ENCODE peak calls at places on chromosomes 7 and 10, in seven cellular contexts. V, W, L, B, U, A and N are unnamed samples.

GRCh38 chr7:134435161-134435920 is 23.6 kb downstream of the AKR1B1 start:
- DNase-seq in B (peak; percentile 27), U (no peak), V (no peak), A (peak; percentile 82), W (peak; percentile 83), L (peak; percentile 93), N (no peak)

GRCh38 chr7:101168412-101169049 is 3.2 kb upstream of the VGF start:
- DNase-seq in L (no peak), W (no peak), U (no peak), B (no peak), V (no peak), A (no peak), N (no peak)

GRCh38 chr10:22230331-22230833 is 12.6 kb upstream of the EBLN1 start:
- DNase-seq in A (peak; percentile 70), B (peak; percentile 28), V (peak; percentile 75), U (no peak), W (peak; percentile 49), L (peak; percentile 45), N (no peak)

GRCh38 chr10:62885656-62886461 is 69.7 kb upstream of the EGR2 start:
- DNase-seq in V (no peak), W (no peak), A (peak; percentile 80), U (no peak), L (peak; percentile 33), B (peak; percentile 33), N (no peak)

GRCh38 chr7:150446288-150446938 is 4.0 kb upstream of the GIMAP8 start:
- DNase-seq in L (no peak), U (no peak), W (no peak), B (no peak), A (no peak), V (no peak), N (no peak)

GRCh38 chr10:121927841-121928527 is at the start of gene ATE1:
- DNase-seq in A (peak; percentile 89), W (peak; percentile 85), V (peak; percentile 90), U (peak; percentile 67), B (peak; percentile 92), L (peak; percentile 93), N (peak; percentile 79)

GRCh38 chr7:121505540-121506182 is 109.6 kb upstream of the FAM3C start:
- DNase-seq in B (no peak), L (no peak), A (no peak), W (no peak), U (no peak), V (no peak), N (no peak)

GRCh38 chr10:59856104-59856503 is 50.3 kb downstream of the CCDC6 start:
- DNase-seq in L (no peak), A (no peak), V (no peak), B (no peak), U (no peak), W (no peak), N (no peak)

GRCh38 chr7:23020742-23021401 is 6.9 kb upstream of the HYCC1 start:
- DNase-seq in A (peak; percentile 97), B (peak; percentile 95), L (peak; percentile 96), V (no peak), W (peak; percentile 95), U (no peak), N (no peak)

GRCh38 chr10:113522460-113522859 is 30.4 kb upstream of the HABP2 start:
- DNase-seq in W (no peak), A (no peak), U (no peak), V (no peak), L (no peak), B (no peak), N (no peak)

GRCh38 chr7:135710417-135711138 is 17.4 kb downstream of the SLC13A4 start:
- DNase-seq in W (no peak), B (no peak), A (no peak), V (peak; percentile 27), U (no peak), L (no peak), N (no peak)

GRCh38 chr7:101186194-101186593 is 6.1 kb upstream of the NAT16 start:
- DNase-seq in V (no peak), L (no peak), U (no peak), A (no peak), W (no peak), B (no peak), N (no peak)

GRCh38 chr7:129188372-129188891 is at the start of gene SMO:
- DNase-seq in U (no peak), A (no peak), W (no peak), V (no peak), B (no peak), L (no peak), N (peak; percentile 40)

DNA sequence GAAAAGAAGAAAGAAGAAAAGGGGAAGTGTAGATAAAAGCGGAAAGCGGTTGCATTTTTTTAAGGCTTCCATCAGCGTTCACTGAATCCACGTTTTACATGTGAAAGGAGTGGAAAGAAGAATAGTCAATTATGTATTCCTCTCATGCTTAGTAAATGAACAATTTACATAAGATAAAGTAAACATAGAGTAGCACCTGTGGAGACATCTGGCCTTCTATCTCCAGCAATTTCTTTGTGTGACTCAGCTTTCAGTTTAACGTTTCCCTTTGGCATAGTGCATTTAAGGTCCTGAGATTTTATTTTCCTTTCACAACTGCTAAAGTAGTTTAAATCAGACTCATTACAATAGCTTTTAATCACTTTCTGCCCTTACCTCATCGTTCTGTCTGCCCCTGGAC is 383.6 kb upstream of the VWC2 start:
- DNase-seq in V (no peak), B (no peak), W (no peak), U (no peak), L (no peak), A (no peak), N (no peak)
- TF ChIP-seq CTCF in V (no peak), B (no peak), W (no peak), U (no peak), L (no peak), A (no peak), N (no peak)

GRCh38 chr7:36637417-36637816 is 86.9 kb downstream of the AOAH start:
- DNase-seq in L (no peak), B (no peak), V (no peak), W (no peak), U (no peak), A (no peak), N (no peak)

GRCh38 chr7:36639826-36640225 is 84.5 kb downstream of the AOAH start:
- DNase-seq in U (peak; percentile 46), W (no peak), A (no peak), V (no peak), L (no peak), B (no peak), N (no peak)

GRCh38 chr7:36640682-36641081 is 83.6 kb downstream of the AOAH start:
- DNase-seq in B (no peak), L (no peak), W (no peak), A (no peak), V (no peak), U (no peak), N (no peak)

GRCh38 chr7:36638586-36639265 is 85.6 kb downstream of the AOAH start:
- DNase-seq in B (no peak), W (peak; percentile 60), V (no peak), U (no peak), A (no peak), L (no peak), N (no peak)

DNA sequence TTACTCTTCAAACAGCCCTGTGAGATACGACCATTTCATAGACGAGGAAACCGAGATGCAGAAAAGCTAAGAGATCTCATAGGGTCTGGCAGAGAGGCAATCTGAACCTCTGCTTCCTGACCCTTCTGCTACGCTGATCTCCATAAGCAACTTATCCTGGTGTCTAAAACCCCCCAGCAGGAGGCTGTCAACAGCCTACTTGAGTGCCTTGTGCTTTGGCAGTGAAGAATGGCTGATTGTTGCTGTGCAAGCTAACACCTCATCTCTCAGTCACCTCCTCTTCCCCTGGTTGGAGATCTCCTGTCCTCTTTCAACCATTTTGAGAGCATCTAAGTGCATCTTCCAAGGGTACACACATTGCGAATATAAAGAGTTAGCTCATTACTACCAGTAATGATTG is 86.2 kb downstream of the AOAH start:
- DNase-seq in B (no peak), A (no peak), W (no peak), L (no peak), U (no peak), V (no peak), N (no peak)
- TF ChIP-seq CTCF in B (no peak), A (no peak), W (peak; percentile 9), L (no peak), U (no peak), V (no peak), N (no peak)

DNA sequence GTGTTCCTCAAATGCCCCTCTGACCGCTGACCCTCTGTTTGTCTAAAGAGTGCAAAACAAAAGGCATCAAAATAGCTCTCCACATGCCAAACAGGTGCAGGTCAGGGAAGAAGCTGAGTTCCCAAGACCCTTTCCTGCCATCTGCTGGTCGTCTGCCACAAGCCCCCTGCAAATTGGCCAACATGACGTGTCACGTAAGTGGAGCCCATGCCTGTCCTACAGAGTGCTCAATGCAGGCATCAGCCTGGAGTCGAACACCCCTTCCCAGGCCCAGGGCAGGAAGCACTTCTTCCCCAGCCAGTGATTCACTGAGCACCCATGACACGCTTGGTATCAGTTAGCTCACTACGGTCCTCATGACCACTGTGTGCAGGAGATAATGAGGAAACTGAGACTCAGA is 14.1 kb downstream of the TMEM72 start:
- DNase-seq in W (no peak), U (no peak), A (no peak), V (peak; percentile 38), L (no peak), B (no peak), N (no peak)
- TF ChIP-seq CTCF in W (no peak), U (no peak), A (no peak), V (peak; percentile 64), L (no peak), B (no peak), N (no peak)

GRCh38 chr10:93716771-93717170 is 14.4 kb upstream of the FRA10AC1 start:
- DNase-seq in U (no peak), A (no peak), V (no peak), W (no peak), L (peak; percentile 51), B (no peak), N (no peak)

GRCh38 chr10:93722550-93722949 is 20.2 kb upstream of the FRA10AC1 start:
- DNase-seq in B (no peak), V (no peak), W (peak; percentile 25), A (no peak), U (no peak), L (peak; percentile 43), N (no peak)

GRCh38 chr10:93719901-93720300 is 17.5 kb upstream of the FRA10AC1 start:
- DNase-seq in V (no peak), B (no peak), U (no peak), L (no peak), A (no peak), W (no peak), N (no peak)

GRCh38 chr10:93715345-93715744 is 13.0 kb upstream of the FRA10AC1 start:
- DNase-seq in U (no peak), W (no peak), B (no peak), L (no peak), V (no peak), A (no peak), N (no peak)

DNA sequence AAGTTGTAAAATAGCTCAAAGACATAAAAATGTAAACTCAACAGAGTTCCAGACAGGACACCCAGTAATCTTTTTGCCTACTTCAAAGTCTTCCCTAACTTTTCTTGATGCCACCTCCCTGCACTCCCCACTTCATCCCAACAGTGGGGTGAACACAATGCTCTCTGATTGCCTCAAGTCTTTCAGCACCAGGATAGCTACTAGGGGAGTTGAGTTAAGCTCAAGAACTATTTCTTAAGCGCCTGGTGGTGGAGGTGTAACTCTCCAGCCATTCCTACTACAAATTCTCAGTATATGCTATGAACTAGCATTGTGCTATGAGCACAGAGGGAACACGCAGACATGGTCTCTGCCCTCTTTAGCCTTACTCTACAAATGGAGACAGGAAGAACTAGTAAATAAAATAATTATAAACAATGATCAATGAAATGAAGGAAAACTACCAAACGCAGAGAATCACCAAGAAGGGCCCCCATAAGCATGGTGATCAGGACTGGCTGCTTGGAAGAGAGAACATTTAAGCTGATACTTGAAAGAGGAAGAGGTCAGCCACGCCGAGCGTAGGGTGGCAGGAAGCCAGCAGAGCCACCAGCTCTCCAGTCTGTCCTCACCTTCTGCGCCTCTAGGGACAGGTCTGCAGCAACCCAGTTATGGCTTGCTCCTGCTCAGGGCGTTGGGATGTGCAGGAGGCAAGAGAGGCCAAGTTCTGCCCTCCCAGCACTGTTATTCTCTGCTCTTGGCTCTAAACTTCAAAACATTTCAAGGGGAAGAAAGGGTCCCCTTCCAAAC is 16.7 kb upstream of the FRA10AC1 start:
- DNase-seq in B (no peak), A (no peak), L (no peak), V (peak; percentile 30), U (no peak), W (no peak), N (no peak)
- TF ChIP-seq CTCF in B (no peak), A (no peak), L (no peak), V (no peak), U (no peak), W (no peak), N (no peak)